ENCODE peak calls at places on chromosomes 6 and 20, in eight cellular contexts. F is neural crest cell, G is heart left ventricle, S is uterus, Y is transverse colon, N is nephron progenitor cell, M is astrocyte of the spinal cord, P is AG04450. X is an unnamed sample.

GRCh38 chr20:51339721-51340450 is 202.6 kb downstream of the NFATC2 start:
- DNase-seq in Y (no peak), S (no peak), N (no peak), F (no peak), G (no peak), P (no peak), M (peak; percentile 57), X (no peak)

GRCh38 chr6:154071236-154071635 is 32.2 kb downstream of the OPRM1 start:
- DNase-seq in F (no peak), N (no peak), P (no peak), M (no peak), S (no peak), Y (no peak), G (no peak), X (no peak)

GRCh38 chr6:89154131-89154530 is 8.3 kb downstream of the PM20D2 start:
- DNase-seq in M (peak; percentile 17), S (no peak), N (no peak), P (no peak), G (no peak), Y (no peak), F (no peak), X (no peak)

GRCh38 chr6:87152528-87152950 is 2.8 kb upstream of the ZNF292 start:
- DNase-seq in P (no peak), M (no peak), G (no peak), S (no peak), F (peak; percentile 6), Y (no peak), N (no peak), X (no peak)

GRCh38 chr20:8401491-8401890 is 269.4 kb downstream of the PLCB1 start:
- DNase-seq in S (no peak), G (no peak), M (peak; percentile 9), P (no peak), Y (no peak), F (no peak), N (no peak), X (no peak)

GRCh38 chr20:41047279-41047974 is 18.8 kb downstream of the TOP1 start:
- DNase-seq in P (no peak), N (no peak), M (no peak), G (no peak), Y (no peak), S (no peak), F (no peak), X (no peak)

GRCh38 chr6:21767891-21768659 is 174.5 kb downstream of the SOX4 start:
- DNase-seq in F (no peak), G (no peak), Y (no peak), S (no peak), M (peak; percentile 75), P (no peak), N (no peak), X (no peak)

GRCh38 chr6:2751871-2752270 is 1.1 kb upstream of the MYLK4 start:
- DNase-seq in S (no peak), N (no peak), M (no peak), Y (no peak), P (no peak), G (no peak), F (no peak), X (no peak)

GRCh38 chr6:63663147-63663877 is 27.7 kb downstream of the PHF3 start:
- DNase-seq in N (no peak), M (peak; percentile 81), F (no peak), P (peak; percentile 11), Y (no peak), G (no peak), S (no peak), X (no peak)

GRCh38 chr20:25659999-25660398 is 36.2 kb upstream of the NANP start:
- DNase-seq in Y (no peak), P (no peak), M (no peak), S (no peak), F (no peak), G (no peak), N (no peak), X (no peak)

GRCh38 chr6:17439243-17439993 is 46.0 kb downstream of the CAP2 start:
- DNase-seq in G (no peak), P (no peak), S (no peak), Y (no peak), M (no peak), F (no peak), N (no peak), X (no peak)

GRCh38 chr6:2102316-2102883 is 143.0 kb downstream of the GMDS start:
- DNase-seq in S (no peak), Y (no peak), P (no peak), M (peak; percentile 19), N (no peak), F (no peak), G (no peak), X (no peak)

GRCh38 chr6:128464790-128465189 is 55.6 kb downstream of the PTPRK start:
- DNase-seq in M (peak; percentile 9), S (no peak), P (no peak), Y (no peak), G (no peak), F (no peak), N (no peak), X (no peak)

GRCh38 chr6:84773133-84773430 is 8.7 kb upstream of the TBX18 start:
- DNase-seq in S (no peak), Y (no peak), F (no peak), P (no peak), M (no peak), N (no peak), G (no peak), X (no peak)

GRCh38 chr20:48051810-48052491 is 266.7 kb upstream of the SULF2 start:
- DNase-seq in G (no peak), S (peak; percentile 61), P (no peak), M (peak; percentile 67), N (no peak), Y (no peak), F (no peak), X (no peak)

GRCh38 chr6:107264357-107264831 is 149.1 kb upstream of the BEND3 start:
- DNase-seq in Y (no peak), P (peak; percentile 55), S (no peak), F (no peak), M (peak; percentile 50), N (no peak), G (no peak), X (no peak)

GRCh38 chr6:16243055-16243454 is 4.7 kb downstream of the GMPR start:
- DNase-seq in M (peak; percentile 92), F (no peak), G (no peak), Y (no peak), P (peak; percentile 41), S (no peak), N (no peak), X (no peak)

GRCh38 chr6:45439459-45439858 is 61.7 kb upstream of the SUPT3H start:
- DNase-seq in G (no peak), P (no peak), S (no peak), Y (no peak), N (no peak), M (no peak), F (no peak), X (no peak)

GRCh38 chr6:45437441-45437820 is 59.7 kb upstream of the SUPT3H start:
- DNase-seq in S (no peak), Y (no peak), F (no peak), N (no peak), G (no peak), P (no peak), M (no peak), X (no peak)

GRCh38 chr6:45438156-45438555 is 60.4 kb upstream of the SUPT3H start:
- DNase-seq in F (no peak), N (no peak), M (no peak), G (no peak), P (no peak), Y (no peak), S (no peak), X (no peak)

GRCh38 chr6:45439861-45440388 is 62.2 kb upstream of the SUPT3H start:
- DNase-seq in N (no peak), G (no peak), S (no peak), M (no peak), Y (no peak), P (no peak), F (no peak), X (no peak)

DNA sequence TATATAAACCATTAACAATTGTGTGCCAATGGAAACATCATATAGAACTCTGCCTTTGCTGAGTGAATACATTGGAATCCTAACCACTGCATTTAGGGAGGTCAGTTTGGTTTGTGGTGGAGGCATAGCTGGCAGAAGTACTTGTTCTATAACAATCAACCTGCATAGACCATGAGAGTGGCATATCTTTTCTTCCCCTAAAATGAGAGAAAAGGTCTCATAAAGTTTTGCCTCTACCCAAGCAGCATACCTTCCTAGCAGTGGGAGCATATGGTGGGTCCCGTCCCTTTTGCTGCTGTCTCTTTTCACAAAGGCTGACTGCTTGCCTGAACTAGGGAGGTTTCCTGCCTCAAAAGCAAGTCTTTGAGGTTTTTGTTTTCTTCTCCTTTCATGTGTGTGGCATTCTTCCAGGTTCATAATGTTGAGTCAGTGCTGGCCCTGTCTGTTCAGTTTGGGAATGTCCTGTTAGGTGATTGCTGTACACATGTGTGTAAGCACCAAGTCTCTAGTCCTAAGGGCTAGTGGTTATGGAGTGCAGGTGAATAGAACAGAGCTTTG is 61.2 kb upstream of the SUPT3H start:
- DNase-seq in G (no peak), M (peak; percentile 94), P (peak; percentile 76), Y (no peak), N (no peak), F (no peak), S (no peak), X (no peak)
- TF ChIP-seq CTCF in G (no peak), M (no peak), P (no peak), Y (no peak), N (no peak), F (no peak), S (no peak), X (no peak)

DNA sequence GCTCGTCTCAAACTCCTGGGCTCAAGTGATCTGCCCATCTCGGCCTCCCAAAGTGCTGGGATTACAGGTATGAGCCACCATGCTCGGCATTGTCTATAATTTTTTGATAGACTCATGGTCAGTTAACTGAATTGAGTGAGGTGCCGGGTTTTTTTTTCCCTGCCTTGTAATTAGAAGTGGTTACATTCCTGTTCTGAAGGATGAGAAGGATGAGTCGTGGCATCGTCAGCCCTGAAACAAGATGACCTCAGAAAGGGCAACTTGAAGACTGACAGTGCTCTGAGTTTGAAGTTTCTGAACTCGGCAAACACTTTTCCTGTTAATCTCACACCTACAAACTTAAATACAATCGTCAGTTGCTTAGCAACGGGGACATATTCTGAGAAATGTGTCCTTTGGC is 158.7 kb upstream of the PDE10A start:
- DNase-seq in S (no peak), F (no peak), P (no peak), N (no peak), M (no peak), Y (no peak), G (no peak), X (no peak)
- TF ChIP-seq CTCF in S (no peak), F (no peak), P (no peak), N (no peak), M (no peak), Y (no peak), G (no peak), X (no peak)

GRCh38 chr6:73314577-73315492 is 39.2 kb downstream of the DPPA5 start:
- DNase-seq in F (no peak), P (no peak), S (no peak), M (no peak), N (no peak), G (no peak), Y (no peak), X (no peak)
- TF ChIP-seq CTCF in F (no peak), P (no peak), S (no peak), M (no peak), N (no peak), G (no peak), Y (no peak), X (no peak)

DNA sequence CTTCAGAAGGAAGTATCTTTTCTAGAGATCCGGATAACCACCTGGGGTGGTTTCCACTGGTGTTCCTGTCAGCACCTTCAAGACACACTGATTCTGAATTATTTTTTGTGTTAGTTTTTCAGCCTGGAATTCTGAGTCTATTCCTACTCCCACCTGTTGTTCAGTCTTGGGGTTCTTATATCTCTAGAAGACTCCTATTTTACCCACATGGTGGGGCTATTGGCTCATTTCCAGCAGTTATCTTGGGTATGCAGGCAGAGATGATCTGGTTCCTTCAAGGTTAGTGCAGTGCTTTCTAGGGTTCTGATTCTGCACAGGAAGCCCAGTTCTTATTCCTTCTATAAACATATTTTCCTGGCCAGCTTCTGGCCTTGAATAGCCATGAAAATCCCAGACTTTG is 175.6 kb upstream of the PDE7B start:
- DNase-seq in S (no peak), G (no peak), Y (no peak), F (peak; percentile 17), M (peak; percentile 53), N (peak; percentile 44), P (no peak), X (peak; percentile 8)
- TF ChIP-seq CTCF in S (no peak), G (no peak), Y (no peak), F (peak; percentile 79), M (no peak), N (peak; percentile 73), P (peak; percentile 15), X (peak; percentile 45)